ENCODE peak calls at places on chromosomes 3 and 15, in seven cellular contexts. R is psoas muscle, F is amniotic stem cell, P is AG04450, W is heart left ventricle, I is GM12891, M is left cardiac atrium. J is an unnamed sample.

GRCh38 chr15:99702895-99703602 is 30.2 kb downstream of the LYSMD4 start:
- DNase-seq in R (no peak), F (no peak), P (no peak), W (no peak), I (no peak), M (no peak), J (no peak)

GRCh38 chr15:78037779-78038305 is 39.7 kb downstream of the TBC1D2B start:
- DNase-seq in R (no peak), F (no peak), P (no peak), W (no peak), I (no peak), M (no peak), J (no peak)

GRCh38 chr3:106844638-106845037 is 532.6 kb upstream of the CCDC54 start:
- DNase-seq in R (no peak), F (no peak), P (no peak), W (no peak), I (no peak), M (no peak), J (no peak)

GRCh38 chr15:56342653-56343052 is 22.6 kb upstream of the TEX9 start:
- DNase-seq in R (no peak), F (no peak), P (no peak), W (no peak), I (no peak), M (no peak), J (no peak)

GRCh38 chr15:52040167-52040900 is 21.3 kb downstream of the MAPK6 start:
- DNase-seq in R (no peak), F (no peak), P (no peak), W (no peak), I (no peak), M (no peak), J (no peak)

GRCh38 chr3:136068708-136069107 is 103.2 kb downstream of the PPP2R3A start:
- DNase-seq in R (no peak), F (no peak), P (peak), W (no peak), I (no peak), M (no peak), J (no peak)

GRCh38 chr3:192830279-192831110 is 87.2 kb downstream of the MB21D2 start:
- DNase-seq in R (no peak), F (no peak), P (no peak), W (no peak), I (no peak), M (no peak), J (peak)

GRCh38 chr3:138184994-138185393 is 2.1 kb upstream of the ARMC8 start:
- DNase-seq in R (no peak), F (no peak), P (no peak), W (no peak), I (no peak), M (no peak), J (no peak)

GRCh38 chr3:127833281-127834032 is 11.1 kb upstream of the MGLL start:
- DNase-seq in R (no peak), F (no peak), P (no peak), W (no peak), I (no peak), M (no peak), J (no peak)

GRCh38 chr3:133448478-133449122 is 48.7 kb downstream of the BFSP2 start:
- DNase-seq in R (no peak), F (no peak), P (no peak), W (no peak), I (peak), M (no peak), J (no peak)

GRCh38 chr3:124565013-124565412 is 165.2 kb upstream of the UMPS start:
- DNase-seq in R (peak), F (peak), P (peak), W (peak), I (peak), M (peak), J (peak)

GRCh38 chr3:123749716-123750115 is 134.4 kb downstream of the MYLK start:
- DNase-seq in R (no peak), F (peak), P (peak), W (no peak), I (no peak), M (no peak), J (no peak)

GRCh38 chr3:4584537-4585249 is 91.5 kb downstream of the ITPR1 start:
- DNase-seq in R (no peak), F (no peak), P (no peak), W (peak), I (peak), M (peak), J (no peak)

GRCh38 chr15:76335129-76335850 is 1.3 kb upstream of the ISL2 start:
- DNase-seq in R (no peak), F (no peak), P (no peak), W (no peak), I (no peak), M (no peak), J (no peak)

GRCh38 chr3:185733980-185734724 is 90.7 kb downstream of the IGF2BP2 start:
- DNase-seq in R (no peak), F (peak), P (peak), W (peak), I (no peak), M (no peak), J (peak)

J was measured in DMS 273 treated with DMSO at 0.1 percent for 48 hours.